ENCODE peak calls at places on chromosomes 5 and 9, in seven cellular contexts. One of them, this sample, is unnamed.

GRCh38 chr5:73792687-73793320 is 166.8 kb downstream of the ARHGEF28 start:
- DNase-seq in testis: peak
- DNase-seq in lower leg skin: peak
- DNase-seq in prostate gland: peak
- DNase-seq in uterus: peak
- DNase-seq in spleen: peak
- DNase-seq in Peyer's patch: peak
- DNase-seq in this sample: peak

GRCh38 chr5:8908055-8908683 is 637.7 kb downstream of the SEMA5A start:
- DNase-seq in testis: peak
- DNase-seq in lower leg skin: no peak
- DNase-seq in prostate gland: no peak
- DNase-seq in uterus: no peak
- DNase-seq in spleen: no peak
- DNase-seq in Peyer's patch: peak
- DNase-seq in this sample: peak

GRCh38 chr5:83227611-83228010 is 150.3 kb downstream of the XRCC4 start:
- DNase-seq in testis: no peak
- DNase-seq in lower leg skin: no peak
- DNase-seq in prostate gland: no peak
- DNase-seq in uterus: no peak
- DNase-seq in spleen: no peak
- DNase-seq in Peyer's patch: no peak
- DNase-seq in this sample: no peak

GRCh38 chr5:109324941-109325340 is 84.8 kb downstream of the PJA2 start:
- DNase-seq in testis: no peak
- DNase-seq in lower leg skin: no peak
- DNase-seq in prostate gland: no peak
- DNase-seq in uterus: peak
- DNase-seq in spleen: no peak
- DNase-seq in Peyer's patch: no peak
- DNase-seq in this sample: no peak

GRCh38 chr5:179858241-179858585 is 404 bp downstream of the MRNIP start:
- DNase-seq in testis: peak
- DNase-seq in lower leg skin: no peak
- DNase-seq in prostate gland: peak
- DNase-seq in uterus: no peak
- DNase-seq in spleen: peak
- DNase-seq in Peyer's patch: peak
- DNase-seq in this sample: peak

GRCh38 chr5:134133995-134134541 is 19.6 kb downstream of the TCF7 start:
- DNase-seq in testis: no peak
- DNase-seq in lower leg skin: no peak
- DNase-seq in prostate gland: no peak
- DNase-seq in uterus: peak
- DNase-seq in spleen: peak
- DNase-seq in Peyer's patch: peak
- DNase-seq in this sample: no peak

GRCh38 chr5:137753227-137753985 is 757 bp downstream of the HNRNPA0 start:
- DNase-seq in testis: peak
- DNase-seq in lower leg skin: peak
- DNase-seq in prostate gland: peak
- DNase-seq in uterus: peak
- DNase-seq in spleen: peak
- DNase-seq in Peyer's patch: peak
- DNase-seq in this sample: peak

GRCh38 chr9:129436751-129437625 is 183.9 kb downstream of the C9orf50 start:
- DNase-seq in testis: peak
- DNase-seq in lower leg skin: no peak
- DNase-seq in prostate gland: peak
- DNase-seq in uterus: peak
- DNase-seq in spleen: no peak
- DNase-seq in Peyer's patch: peak
- DNase-seq in this sample: no peak

GRCh38 chr9:83544002-83544698 is 5.9 kb upstream of the FRMD3 start:
- DNase-seq in testis: peak
- DNase-seq in lower leg skin: no peak
- DNase-seq in prostate gland: no peak
- DNase-seq in uterus: no peak
- DNase-seq in spleen: no peak
- DNase-seq in Peyer's patch: peak
- DNase-seq in this sample: peak

DNA sequence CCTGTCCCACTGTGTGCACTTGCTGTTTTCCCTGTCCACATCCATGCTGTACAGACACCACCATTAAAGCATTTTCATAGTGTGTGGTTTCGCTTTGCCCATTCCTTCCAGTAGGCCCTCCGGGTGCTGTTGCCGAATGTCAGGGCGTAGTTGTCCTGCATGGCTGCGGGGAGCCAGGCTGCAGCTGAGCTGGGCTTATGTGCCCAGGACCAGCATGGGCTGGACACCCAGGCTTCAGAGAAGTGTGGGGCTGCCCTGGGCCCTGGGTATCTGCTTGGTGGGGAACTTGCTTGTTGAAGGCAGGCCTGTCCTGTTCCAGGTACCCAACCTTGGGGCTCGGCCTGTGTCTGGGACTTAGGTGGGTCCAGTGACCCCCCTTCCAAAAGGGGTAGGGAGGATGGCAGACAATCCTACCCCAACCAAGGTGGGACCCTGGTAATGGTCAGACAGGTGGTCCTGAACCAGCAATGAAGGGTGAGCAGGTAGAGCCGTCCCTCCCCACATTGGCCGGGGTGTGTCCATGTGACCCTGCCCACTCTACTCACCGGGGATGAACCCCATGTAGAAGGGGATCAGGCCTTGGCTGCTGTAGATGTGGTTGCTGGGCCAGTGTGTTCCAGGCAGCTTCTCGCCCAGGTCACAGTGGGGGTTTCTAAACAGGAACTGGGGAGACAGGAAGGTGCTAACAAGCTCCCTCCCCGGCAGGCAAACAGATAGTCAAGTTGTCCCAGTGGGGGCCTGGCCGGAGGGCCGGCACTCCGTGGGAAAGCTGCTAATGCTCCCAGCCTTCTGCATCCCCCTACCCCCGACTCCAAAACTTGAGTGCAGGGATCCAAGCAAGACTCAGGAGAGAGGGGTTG is 2.8 kb downstream of the TUBB4B start:
- DNase-seq in testis: no peak
- DNase-seq in lower leg skin: no peak
- DNase-seq in prostate gland: no peak
- DNase-seq in uterus: no peak
- DNase-seq in spleen: no peak
- DNase-seq in Peyer's patch: no peak
- DNase-seq in this sample: peak
- TF ChIP-seq POLR2A in testis: no peak
- TF ChIP-seq POLR2A in lower leg skin: no peak
- TF ChIP-seq POLR2A in prostate gland: no peak
- TF ChIP-seq POLR2A in uterus: no peak
- TF ChIP-seq POLR2A in spleen: no peak
- TF ChIP-seq POLR2A in Peyer's patch: peak
- TF ChIP-seq POLR2A in this sample: peak

GRCh38 chr5:69234457-69235268 is at the start of gene CDK7:
- DNase-seq in testis: peak
- DNase-seq in lower leg skin: peak
- DNase-seq in prostate gland: peak
- DNase-seq in uterus: peak
- DNase-seq in spleen: peak
- DNase-seq in Peyer's patch: peak
- DNase-seq in this sample: peak
- TF ChIP-seq POLR2A in testis: no peak
- TF ChIP-seq POLR2A in lower leg skin: no peak
- TF ChIP-seq POLR2A in prostate gland: peak
- TF ChIP-seq POLR2A in uterus: peak
- TF ChIP-seq POLR2A in spleen: no peak
- TF ChIP-seq POLR2A in Peyer's patch: peak
- TF ChIP-seq POLR2A in this sample: peak

GRCh38 chr5:139341187-139341688 is 416 bp upstream of the PAIP2 start:
- DNase-seq in testis: no peak
- DNase-seq in lower leg skin: no peak
- DNase-seq in prostate gland: no peak
- DNase-seq in uterus: no peak
- DNase-seq in spleen: no peak
- DNase-seq in Peyer's patch: no peak
- DNase-seq in this sample: no peak

GRCh38 chr5:139340051-139340450 is 1.6 kb upstream of the PAIP2 start:
- DNase-seq in testis: no peak
- DNase-seq in lower leg skin: no peak
- DNase-seq in prostate gland: no peak
- DNase-seq in uterus: no peak
- DNase-seq in spleen: no peak
- DNase-seq in Peyer's patch: no peak
- DNase-seq in this sample: no peak

GRCh38 chr5:139335811-139336210 is 5.8 kb upstream of the PAIP2 start:
- DNase-seq in testis: no peak
- DNase-seq in lower leg skin: no peak
- DNase-seq in prostate gland: no peak
- DNase-seq in uterus: no peak
- DNase-seq in spleen: no peak
- DNase-seq in Peyer's patch: no peak
- DNase-seq in this sample: peak
- TF ChIP-seq POLR2A in testis: no peak
- TF ChIP-seq POLR2A in lower leg skin: no peak
- TF ChIP-seq POLR2A in prostate gland: no peak
- TF ChIP-seq POLR2A in uterus: no peak
- TF ChIP-seq POLR2A in spleen: no peak
- TF ChIP-seq POLR2A in Peyer's patch: no peak
- TF ChIP-seq POLR2A in this sample: no peak

GRCh38 chr5:81301221-81302015 is at the start of gene ZCCHC9:
- DNase-seq in testis: peak
- DNase-seq in lower leg skin: peak
- DNase-seq in prostate gland: peak
- DNase-seq in uterus: peak
- DNase-seq in spleen: peak
- DNase-seq in Peyer's patch: peak
- DNase-seq in this sample: peak
- TF ChIP-seq POLR2A in testis: peak
- TF ChIP-seq POLR2A in lower leg skin: no peak
- TF ChIP-seq POLR2A in prostate gland: peak
- TF ChIP-seq POLR2A in uterus: peak
- TF ChIP-seq POLR2A in spleen: no peak
- TF ChIP-seq POLR2A in Peyer's patch: peak
- TF ChIP-seq POLR2A in this sample: peak

GRCh38 chr5:172805736-172806255 is 28.3 kb upstream of the ERGIC1 start:
- DNase-seq in testis: no peak
- DNase-seq in lower leg skin: no peak
- DNase-seq in prostate gland: no peak
- DNase-seq in uterus: no peak
- DNase-seq in spleen: peak
- DNase-seq in Peyer's patch: peak
- DNase-seq in this sample: no peak

GRCh38 chr5:172807766-172808311 is 26.2 kb upstream of the ERGIC1 start:
- DNase-seq in testis: no peak
- DNase-seq in lower leg skin: no peak
- DNase-seq in prostate gland: no peak
- DNase-seq in uterus: no peak
- DNase-seq in spleen: no peak
- DNase-seq in Peyer's patch: peak
- DNase-seq in this sample: no peak

GRCh38 chr5:172805018-172805683 is 28.9 kb upstream of the ERGIC1 start:
- DNase-seq in testis: no peak
- DNase-seq in lower leg skin: no peak
- DNase-seq in prostate gland: no peak
- DNase-seq in uterus: no peak
- DNase-seq in spleen: no peak
- DNase-seq in Peyer's patch: no peak
- DNase-seq in this sample: no peak

GRCh38 chr5:172809774-172810173 is 24.3 kb upstream of the ERGIC1 start:
- DNase-seq in testis: no peak
- DNase-seq in lower leg skin: no peak
- DNase-seq in prostate gland: no peak
- DNase-seq in uterus: no peak
- DNase-seq in spleen: no peak
- DNase-seq in Peyer's patch: no peak
- DNase-seq in this sample: no peak

DNA sequence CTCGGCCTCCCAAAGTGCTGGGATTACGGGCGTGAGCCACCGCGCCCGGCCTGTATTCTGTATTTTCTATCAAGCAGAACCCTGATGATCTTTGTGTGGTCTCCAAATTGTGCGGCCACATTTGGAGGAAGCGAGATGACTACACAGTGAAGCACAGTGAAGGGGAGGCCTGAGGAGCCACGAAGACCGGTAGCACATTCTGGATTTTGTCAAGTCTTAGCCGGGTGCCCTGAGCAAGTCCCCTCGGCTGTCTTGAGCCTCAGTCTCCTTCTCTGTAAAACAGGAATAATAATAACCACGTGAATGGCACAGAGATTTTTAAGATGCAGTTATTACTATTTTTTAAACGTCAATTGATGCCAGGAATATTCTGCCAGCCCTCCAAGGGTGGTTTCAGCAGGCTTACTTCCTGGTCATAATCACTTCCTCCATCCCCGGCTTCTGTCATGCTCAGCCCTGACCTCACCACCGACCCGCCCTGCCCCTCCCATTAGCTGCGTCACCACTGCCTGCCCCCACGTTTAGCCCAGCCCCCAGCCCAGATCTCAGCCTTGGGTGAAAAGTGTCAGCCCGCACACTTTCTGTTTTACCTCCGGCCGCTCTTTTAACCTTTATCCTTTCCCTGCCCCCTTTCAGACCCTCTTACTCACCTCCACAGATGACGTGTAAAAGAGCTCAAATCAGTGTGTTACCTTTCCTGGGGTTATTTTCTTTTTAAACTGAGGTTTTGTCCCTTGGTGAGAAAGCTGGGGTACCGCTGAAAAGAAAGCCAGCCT is 27.0 kb upstream of the ERGIC1 start:
- DNase-seq in testis: peak
- DNase-seq in lower leg skin: peak
- DNase-seq in prostate gland: peak
- DNase-seq in uterus: peak
- DNase-seq in spleen: peak
- DNase-seq in Peyer's patch: peak
- DNase-seq in this sample: peak
- TF ChIP-seq POLR2A in testis: no peak
- TF ChIP-seq POLR2A in lower leg skin: no peak
- TF ChIP-seq POLR2A in prostate gland: peak
- TF ChIP-seq POLR2A in uterus: peak
- TF ChIP-seq POLR2A in spleen: peak
- TF ChIP-seq POLR2A in Peyer's patch: peak
- TF ChIP-seq POLR2A in this sample: peak

GRCh38 chr5:61679562-61679961 is 347.5 kb downstream of the ZSWIM6 start:
- DNase-seq in testis: no peak
- DNase-seq in lower leg skin: no peak
- DNase-seq in prostate gland: no peak
- DNase-seq in uterus: no peak
- DNase-seq in spleen: no peak
- DNase-seq in Peyer's patch: no peak
- DNase-seq in this sample: no peak
- TF ChIP-seq POLR2A in testis: no peak
- TF ChIP-seq POLR2A in lower leg skin: no peak
- TF ChIP-seq POLR2A in prostate gland: no peak
- TF ChIP-seq POLR2A in uterus: no peak
- TF ChIP-seq POLR2A in spleen: no peak
- TF ChIP-seq POLR2A in Peyer's patch: no peak
- TF ChIP-seq POLR2A in this sample: no peak

This sample was measured in erythroblast.